ENCODE peak calls at places on chromosomes 12 and 14, in four cellular contexts. C, G, P and H are unnamed samples. For H3K27me3, the result is how much of the 10 kb centered on the place peaks cover.

GRCh38 chr12:27779416-27779815 is 617 bp upstream of the KLHL42 start:
- DNase-seq in P (no peak), G (peak), C (no peak), H (no peak)

GRCh38 chr14:47278233-47278842 is 397.1 kb downstream of the MDGA2 start:
- DNase-seq in P (no peak), C (no peak), G (no peak), H (no peak)

GRCh38 chr12:68222336-68222735 is 3.3 kb downstream of the IL26 start:
- DNase-seq in P (no peak), C (peak), G (no peak), H (no peak)

GRCh38 chr12:6551496-6552139 is 4.2 kb downstream of the IFFO1 start:
- DNase-seq in P (no peak), C (peak), G (peak), H (no peak)

GRCh38 chr12:57606821-57607220 is 2.2 kb downstream of the DTX3 start:
- DNase-seq in C (no peak), P (no peak), G (no peak), H (no peak)

GRCh38 chr12:122088181-122088810 is 9.7 kb downstream of the MLXIP start:
- DNase-seq in G (no peak), P (peak), C (no peak), H (no peak)

GRCh38 chr12:27627123-27627835 is 69.0 kb upstream of the REP15 start:
- DNase-seq in G (no peak), P (no peak), C (peak), H (no peak)

GRCh38 chr12:58633479-58633878 is 286.8 kb downstream of the LRIG3 start:
- DNase-seq in G (no peak), C (peak), P (no peak), H (no peak)

GRCh38 chr14:51939211-51939705 is 50.1 kb upstream of the RTRAF start:
- DNase-seq in C (no peak), G (no peak), P (no peak), H (no peak)

GRCh38 chr12:60012659-60013058 is 416.8 kb downstream of the SLC16A7 start:
- DNase-seq in C (no peak), P (no peak), G (no peak), H (no peak)

GRCh38 chr14:90503582-90503981 is 106.8 kb downstream of the CALM1 start:
- DNase-seq in C (no peak), P (no peak), G (peak), H (no peak)

GRCh38 chr12:11026118-11026517 is 3.7 kb upstream of the TAS2R19 start:
- DNase-seq in C (no peak), P (no peak), G (no peak), H (no peak)

GRCh38 chr14:29930283-29930682 is 2.6 kb upstream of the PRKD1 start:
- DNase-seq in P (no peak), C (peak), G (no peak), H (no peak)

GRCh38 chr14:57889245-57889644 is 23.4 kb upstream of the SLC35F4 start:
- DNase-seq in G (peak), C (no peak), P (peak), H (no peak)

GRCh38 chr12:124910561-124911478 is 3.6 kb downstream of the UBC start:
- DNase-seq in P (no peak), C (peak), G (no peak), H (no peak)

GRCh38 chr12:80001562-80001961 is 66.7 kb upstream of the PPP1R12A start:
- DNase-seq in P (no peak), G (no peak), C (no peak), H (no peak)

GRCh38 chr14:53278602-53279506 is 125.7 kb upstream of the DDHD1 start:
- DNase-seq in C (peak), G (no peak), P (no peak), H (no peak)

GRCh38 chr12:58608711-58609110 is 311.6 kb downstream of the LRIG3 start:
- DNase-seq in G (no peak), C (peak), P (no peak), H (no peak)

GRCh38 chr14:60349663-60350365 is 100.8 kb downstream of the PPM1A start:
- DNase-seq in P (no peak), G (no peak), C (peak), H (no peak)

GRCh38 chr12:49974231-49974675 is 1.5 kb downstream of the AQP6 start:
- DNase-seq in G (peak), P (no peak), C (peak), H (no peak)

GRCh38 chr12:57488397-57489156 is 709 bp downstream of the MARS1 start:
- DNase-seq in C (peak), P (no peak), G (no peak), H (no peak)

GRCh38 chr12:69987453-69988102 is 162.6 kb downstream of the MYRFL start:
- DNase-seq in C (peak), P (no peak), G (no peak), H (no peak)

GRCh38 chr12:132536102-132536876 is 46.3 kb downstream of the FBRSL1 start:
- DNase-seq in P (no peak), G (no peak), C (no peak), H (no peak)

GRCh38 chr14:68245146-68246073 is 425.8 kb downstream of the RAD51B start:
- DNase-seq in C (peak), P (no peak), G (no peak), H (no peak)

GRCh38 chr12:47741340-47741703 is 16.0 kb upstream of the ENDOU start:
- DNase-seq in G (peak), P (peak), C (no peak), H (no peak)

GRCh38 chr12:120216742-120217595 is 16.1 kb upstream of the RPLP0 start:
- DNase-seq in P (no peak), G (no peak), C (no peak), H (no peak)

GRCh38 chr12:49471557-49471956 is 67.3 kb upstream of the KCNH3 start:
- DNase-seq in G (no peak), P (no peak), C (no peak), H (no peak)

GRCh38 chr14:60775296-60775695 is 40.7 kb downstream of the MNAT1 start:
- DNase-seq in C (peak), P (no peak), G (no peak), H (no peak)

GRCh38 chr14:102969060-102969791 is 46.8 kb downstream of the AMN start:
- DNase-seq in P (no peak), G (no peak), C (no peak), H (no peak)

GRCh38 chr12:31206038-31206670 is 119.8 kb downstream of the SINHCAF start:
- DNase-seq in P (no peak), C (peak), G (no peak), H (no peak)

GRCh38 chr14:30621354-30621953 is 665 bp upstream of the SCFD1 start:
- DNase-seq in P (no peak), G (no peak), C (peak), H (peak)

GRCh38 chr14:79037593-79037992 is 867.4 kb downstream of the NRXN3 start:
- DNase-seq in P (no peak), C (no peak), G (no peak), H (no peak)

GRCh38 chr12:113333111-113333750 is 1.7 kb downstream of the SLC8B1 start:
- DNase-seq in P (no peak), C (no peak), G (no peak), H (no peak)
- H3K4me3 ChIP-seq in P (peak), C (no peak), G (peak), H (peak)

GRCh38 chr14:74906923-74907620 is 16.0 kb downstream of the RPS6KL1 start:
- DNase-seq in G (no peak), P (no peak), C (no peak), H (no peak)
- TF ChIP-seq CTCF in G (no peak), P (no peak), C (peak), H (no peak)

DNA sequence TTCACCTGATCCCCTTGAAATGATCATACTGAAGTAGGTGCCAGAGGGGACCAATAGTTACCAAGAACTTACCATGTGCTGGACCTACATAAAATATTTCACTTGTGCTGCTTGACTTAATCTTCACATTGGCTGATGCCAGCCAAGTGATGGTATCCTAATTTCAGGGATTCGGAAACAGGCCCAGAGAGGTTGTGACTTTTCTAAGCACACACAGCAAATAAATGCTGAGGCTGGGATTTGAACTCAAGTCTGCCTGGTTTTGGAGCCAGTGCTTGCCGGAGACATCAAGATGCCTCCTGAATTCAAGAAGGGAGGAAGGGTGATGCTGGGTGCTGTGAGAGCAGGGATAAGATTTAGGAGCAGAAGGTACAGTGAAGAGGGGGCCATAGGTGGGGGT is 173.5 kb upstream of the LHX5 start:
- DNase-seq in G (no peak), C (no peak), P (no peak), H (no peak)
- H3K27me3 ChIP-seq in G (half or more), C (under half), P (half or more), H (under half)

GRCh38 chr12:53942467-53942997 is 3.9 kb downstream of the HOXC13 start:
- DNase-seq in P (no peak), C (no peak), G (no peak), H (no peak)
- H3K4me3 ChIP-seq in P (no peak), C (no peak), G (no peak), H (no peak)

DNA sequence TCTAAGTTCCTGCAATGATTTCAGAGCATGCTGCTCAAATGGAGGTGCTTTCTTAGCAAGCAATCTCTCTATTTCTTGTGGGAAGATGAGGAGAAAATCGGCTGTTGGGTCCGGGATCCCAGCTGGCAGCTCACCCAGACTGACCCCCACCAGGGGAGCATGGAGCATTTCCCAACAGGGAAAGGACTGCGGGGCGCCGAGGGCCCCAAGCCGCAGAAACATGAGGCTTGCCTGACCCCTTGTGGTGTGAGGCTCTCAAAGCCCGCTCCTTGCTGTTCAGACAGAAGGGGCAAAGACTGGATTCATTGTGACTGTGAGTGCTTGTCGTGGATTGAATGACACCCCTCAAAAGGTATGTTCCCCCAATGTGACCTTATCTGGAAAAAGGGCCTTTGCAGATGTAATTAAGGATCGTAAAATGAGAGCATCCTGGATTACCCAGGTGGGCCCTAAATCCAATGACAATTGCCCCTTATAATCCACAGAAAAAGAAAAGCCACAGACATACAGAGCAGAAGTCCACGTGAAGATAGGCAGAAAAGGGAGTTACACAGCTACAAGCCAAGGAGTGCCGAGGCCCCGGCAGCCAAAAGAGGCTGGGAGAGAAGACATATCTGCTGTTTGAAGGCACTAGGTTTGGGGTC is 116.3 kb upstream of the VASH1 start:
- DNase-seq in G (peak), C (peak), P (no peak), H (no peak)
- TF ChIP-seq CTCF in G (peak), C (peak), P (peak), H (no peak)

GRCh38 chr12:123141615-123142517 is 9.0 kb downstream of the PITPNM2 start:
- DNase-seq in G (peak), P (no peak), C (peak), H (no peak)
- H3K27me3 ChIP-seq in G (under half), P (under half), C (under half), H (under half)